ENCODE peak calls at places on chromosome 18, in six cellular contexts. T, W, Q, R, B and Y are unnamed samples. For H3K9me3, the result is how much of the 10 kb centered on the place peaks cover.

GRCh38 chr18:12470382-12471090 is 62.8 kb downstream of the PRELID3A start:
- DNase-seq in B (no peak), R (peak), Q (peak), T (no peak), W (no peak), Y (no peak)

GRCh38 chr18:65235966-65236634 is 514.7 kb upstream of the CDH7 start:
- DNase-seq in R (peak), W (no peak), Q (no peak), T (no peak), B (no peak), Y (peak)

GRCh38 chr18:2714140-2714539 is 58.6 kb downstream of the SMCHD1 start:
- DNase-seq in Q (no peak), R (no peak), B (no peak), T (no peak), W (no peak), Y (no peak)

GRCh38 chr18:9321017-9321452 is 13.5 kb upstream of the TWSG1 start:
- DNase-seq in W (no peak), R (no peak), B (no peak), Q (no peak), T (no peak), Y (no peak)

GRCh38 chr18:67318651-67319050 is 197.9 kb downstream of the DSEL start:
- DNase-seq in R (no peak), T (no peak), W (no peak), Q (no peak), B (no peak), Y (no peak)

GRCh38 chr18:36078751-36079529 is 11.6 kb upstream of the RPRD1A start:
- DNase-seq in R (no peak), W (no peak), B (no peak), Q (no peak), T (no peak), Y (no peak)

GRCh38 chr18:43627833-43628370 is 350.6 kb upstream of the SYT4 start:
- DNase-seq in Q (no peak), W (no peak), R (no peak), B (no peak), T (no peak), Y (no peak)

GRCh38 chr18:69397096-69397495 is 3.6 kb upstream of the DOK6 start:
- DNase-seq in W (no peak), B (no peak), T (no peak), R (no peak), Q (peak), Y (no peak)

GRCh38 chr18:49398331-49398730 is 62.1 kb downstream of the DYM start:
- DNase-seq in Q (no peak), T (no peak), R (no peak), W (no peak), B (no peak), Y (no peak)

GRCh38 chr18:13107074-13107473 is 111.5 kb upstream of the LDLRAD4 start:
- DNase-seq in R (no peak), Q (no peak), B (no peak), W (no peak), T (no peak), Y (no peak)

GRCh38 chr18:47050468-47050867 is 15.0 kb upstream of the ELOA2 start:
- DNase-seq in W (no peak), Q (peak), R (peak), B (peak), T (no peak), Y (no peak)

GRCh38 chr18:44079602-44080001 is 601.1 kb upstream of the SETBP1 start:
- DNase-seq in R (no peak), Q (no peak), B (no peak), T (no peak), W (no peak), Y (no peak)

GRCh38 chr18:54392621-54393023 is 34.9 kb downstream of the C18orf54 start:
- DNase-seq in Q (peak), T (no peak), B (peak), R (no peak), W (no peak), Y (no peak)

GRCh38 chr18:77127769-77128671 is 4.6 kb downstream of the MBP start:
- DNase-seq in Q (no peak), T (no peak), W (no peak), R (no peak), B (peak), Y (peak)

GRCh38 chr18:74342416-74343043 is 26.9 kb downstream of the C18orf63 start:
- DNase-seq in B (peak), Q (peak), R (peak), T (peak), W (no peak), Y (peak)

GRCh38 chr18:13138822-13139139 is 79.8 kb upstream of the LDLRAD4 start:
- DNase-seq in W (no peak), R (no peak), B (no peak), T (no peak), Q (no peak), Y (no peak)

GRCh38 chr18:38081516-38081915 is 515.9 kb upstream of the CELF4 start:
- DNase-seq in W (no peak), R (no peak), B (no peak), Q (no peak), T (no peak), Y (no peak)

GRCh38 chr18:11497585-11497984 is 111.8 kb upstream of the SLC35G4 start:
- DNase-seq in B (no peak), W (no peak), Q (no peak), T (no peak), R (no peak), Y (no peak)

GRCh38 chr18:2070636-2071035 is 500.7 kb downstream of the METTL4 start:
- DNase-seq in T (peak), W (no peak), R (no peak), B (no peak), Q (no peak), Y (no peak)

GRCh38 chr18:67517224-67517765 is 775 bp upstream of the DSEL start:
- DNase-seq in W (no peak), Q (peak), T (no peak), B (no peak), R (peak), Y (peak)

GRCh38 chr18:51340332-51340731 is 142.9 kb upstream of the MEX3C start:
- DNase-seq in B (no peak), R (no peak), T (no peak), W (no peak), Q (no peak), Y (no peak)
- H3K9me3 ChIP-seq in B (under half), R (under half), T (under half), W (under half), Q (under half), Y (under half)

DNA sequence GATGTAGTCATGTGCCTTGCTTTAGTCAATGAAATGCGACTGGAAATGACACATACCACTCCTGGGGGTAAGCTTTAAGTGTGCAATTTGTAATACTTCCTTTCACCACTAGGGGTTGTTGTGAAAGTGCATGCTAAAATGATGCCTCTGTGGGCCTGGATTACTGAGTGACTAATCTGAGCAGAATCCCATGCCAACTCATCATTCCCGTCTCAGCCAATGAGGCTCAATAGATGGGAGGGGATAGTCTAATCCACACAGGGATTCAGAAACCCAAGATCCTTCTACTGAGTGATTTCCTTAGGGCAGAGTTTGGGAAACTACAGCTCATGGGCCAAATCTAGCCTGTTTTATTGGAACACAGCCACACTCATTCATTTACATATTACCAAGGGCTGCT is 54.0 kb downstream of the HRH4 start:
- DNase-seq in Q (peak), R (no peak), W (no peak), T (no peak), B (peak), Y (no peak)
- TF ChIP-seq CTCF in Q (peak), R (peak), W (peak), T (no peak), B (no peak), Y (peak)

GRCh38 chr18:6465281-6465680 is 50.6 kb upstream of the L3MBTL4 start:
- DNase-seq in T (no peak), W (no peak), R (no peak), B (no peak), Q (no peak), Y (no peak)
- H3K9me3 ChIP-seq in T (under half), W (under half), R (under half), B (under half), Q (under half), Y (under half)

DNA sequence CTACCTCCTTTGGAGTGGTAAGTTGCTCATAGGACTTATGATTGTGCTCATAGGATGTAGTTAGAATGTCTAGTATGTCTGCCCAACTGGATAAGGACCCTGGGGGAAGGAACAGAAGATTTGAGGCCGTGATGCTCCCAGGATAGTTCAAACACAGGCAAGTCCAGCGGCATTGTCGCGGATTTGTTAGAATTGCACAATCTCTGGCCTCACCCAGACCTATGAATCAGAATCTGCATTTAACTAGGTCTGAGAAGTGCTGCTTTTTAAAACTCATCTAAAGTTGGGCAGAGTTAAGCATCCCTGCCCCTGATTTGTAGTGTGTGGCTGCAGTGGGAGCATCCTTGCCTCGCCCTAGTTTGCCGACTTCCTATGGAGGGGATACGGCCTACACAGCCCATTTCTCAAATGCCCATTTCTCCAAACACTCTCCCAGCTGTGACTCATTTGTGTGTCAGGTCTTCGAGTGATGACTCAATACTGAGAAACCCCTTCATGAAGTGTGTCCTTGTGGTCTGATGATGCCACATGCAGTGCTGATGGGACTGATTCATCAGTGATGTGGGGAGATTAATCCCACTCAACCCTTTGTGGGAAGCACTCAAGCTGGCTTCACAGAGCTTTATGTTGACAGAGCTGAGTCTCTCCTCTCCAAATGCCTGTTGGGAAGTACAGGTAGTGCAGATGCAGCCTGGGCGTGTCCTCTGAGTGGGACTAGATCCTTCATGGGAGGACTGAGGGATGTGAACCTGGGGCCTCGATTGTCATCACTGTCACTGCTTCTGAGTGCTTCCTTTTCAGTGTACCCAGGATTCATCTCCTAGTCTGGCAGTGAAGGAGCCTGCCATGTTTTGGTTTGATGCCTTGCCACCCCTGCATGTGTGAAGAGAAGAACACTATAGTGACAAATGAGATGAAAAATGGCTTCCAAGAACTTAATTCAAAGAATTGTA is 18.7 kb downstream of the SMIM21 start:
- DNase-seq in Q (no peak), W (no peak), R (peak), T (no peak), B (peak), Y (no peak)
- TF ChIP-seq CTCF in Q (no peak), W (no peak), R (no peak), T (no peak), B (no peak), Y (no peak)

GRCh38 chr18:55999641-56000040 is 411.6 kb upstream of the TCF4 start:
- DNase-seq in T (no peak), B (no peak), W (no peak), Q (peak), R (no peak), Y (no peak)

GRCh38 chr18:55996726-55997125 is 408.7 kb upstream of the TCF4 start:
- DNase-seq in T (no peak), W (no peak), R (no peak), B (no peak), Q (no peak), Y (no peak)

GRCh38 chr18:55998071-55998522 is 410.1 kb upstream of the TCF4 start:
- DNase-seq in Q (peak), R (no peak), T (no peak), W (peak), B (no peak), Y (peak)

GRCh38 chr18:56000041-56000440 is 412.0 kb upstream of the TCF4 start:
- DNase-seq in R (no peak), B (no peak), Q (no peak), T (no peak), W (no peak), Y (no peak)

DNA sequence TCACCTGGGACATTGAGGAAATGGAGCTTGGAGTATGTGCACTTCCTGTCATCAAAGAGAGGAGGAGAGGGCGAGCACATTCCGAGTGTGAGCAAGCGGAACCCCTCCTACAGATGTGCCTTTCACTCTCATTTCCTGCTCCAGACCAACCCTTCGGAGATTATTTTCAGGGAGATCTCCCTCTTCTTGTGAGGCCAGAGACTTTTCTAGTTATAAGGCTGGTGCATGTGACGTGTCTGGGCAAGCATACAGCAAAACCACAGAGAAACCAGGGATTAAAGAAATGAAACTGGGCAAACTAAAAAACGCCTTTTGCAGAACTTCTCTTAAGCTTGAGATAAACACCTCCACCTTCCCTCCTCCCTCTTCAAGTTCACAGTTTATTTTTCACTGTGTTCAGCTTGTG is 409.2 kb upstream of the TCF4 start:
- DNase-seq in W (no peak), B (no peak), R (no peak), T (no peak), Q (no peak), Y (peak)
- H3K9me3 ChIP-seq in W (under half), B (under half), R (under half), T (under half), Q (under half), Y (under half)

DNA sequence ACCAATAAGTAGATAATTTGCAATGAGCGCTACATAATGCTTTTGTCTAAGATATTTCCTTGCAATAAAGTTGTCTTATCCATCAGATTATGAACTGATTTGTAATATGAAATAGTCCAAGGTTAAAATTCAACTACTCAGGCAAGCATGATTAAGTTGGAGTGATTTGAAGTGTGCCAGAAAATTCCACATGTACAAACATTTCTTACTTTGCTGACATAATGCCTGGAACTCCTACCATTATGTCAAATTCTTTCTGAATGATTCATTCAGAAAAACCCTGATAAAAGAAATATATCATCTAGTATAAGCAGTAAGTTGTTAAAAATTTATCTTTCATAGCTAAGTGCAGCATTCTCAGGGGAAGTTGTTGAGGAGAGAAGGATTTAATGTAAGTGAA is 87.3 kb downstream of the CBLN2 start:
- DNase-seq in T (no peak), R (no peak), W (no peak), Q (no peak), B (peak), Y (no peak)
- TF ChIP-seq CTCF in T (no peak), R (no peak), W (no peak), Q (no peak), B (no peak), Y (no peak)